ENCODE peak calls at places on chromosome 7, in eight cellular contexts. H, D, S, Q, K, Y, I and F are unnamed samples.

GRCh38 chr7:46930336-46930735 is 651.6 kb downstream of the TNS3 start:
- DNase-seq in H (no peak), D (peak), S (peak), Q (peak), K (peak), Y (no peak), I (no peak), F (no peak)

GRCh38 chr7:78203042-78203720 is 404.6 kb downstream of the PHTF2 start:
- DNase-seq in H (no peak), D (no peak), S (no peak), Q (no peak), K (no peak), Y (no peak), I (no peak), F (no peak)

GRCh38 chr7:3301831-3302618 is 973 bp downstream of the SDK1 start:
- DNase-seq in H (no peak), D (no peak), S (no peak), Q (peak), K (no peak), Y (no peak), I (no peak), F (peak)

GRCh38 chr7:157507987-157508386 is 171.2 kb downstream of the DNAJB6 start:
- DNase-seq in H (no peak), D (no peak), S (no peak), Q (no peak), K (no peak), Y (no peak), I (peak), F (no peak)

GRCh38 chr7:18724311-18724710 is 228.8 kb downstream of the HDAC9 start:
- DNase-seq in H (no peak), D (no peak), S (no peak), Q (no peak), K (no peak), Y (no peak), I (no peak), F (no peak)

GRCh38 chr7:128264477-128264876 is 23.4 kb downstream of the LEP start:
- DNase-seq in H (no peak), D (no peak), S (no peak), Q (no peak), K (no peak), Y (no peak), I (no peak), F (no peak)

GRCh38 chr7:74396993-74397392 is 56.7 kb upstream of the GTF2IRD1 start:
- DNase-seq in H (no peak), D (no peak), S (no peak), Q (no peak), K (no peak), Y (no peak), I (no peak), F (no peak)

GRCh38 chr7:129332354-129333056 is 101.7 kb upstream of the STRIP2 start:
- DNase-seq in H (no peak), D (peak), S (peak), Q (no peak), K (peak), Y (no peak), I (no peak), F (no peak)

GRCh38 chr7:151231964-151232271 is 365 bp upstream of the CHPF2 start:
- DNase-seq in H (no peak), D (no peak), S (no peak), Q (no peak), K (no peak), Y (no peak), I (no peak), F (peak)

GRCh38 chr7:42372498-42372897 is 135.5 kb upstream of the GLI3 start:
- DNase-seq in H (no peak), D (no peak), S (no peak), Q (no peak), K (no peak), Y (no peak), I (no peak), F (no peak)

GRCh38 chr7:138665249-138665648 is 35.9 kb downstream of the SVOPL start:
- DNase-seq in H (no peak), D (no peak), S (no peak), Q (no peak), K (no peak), Y (no peak), I (no peak), F (no peak)

GRCh38 chr7:124031919-124032318 is 948 bp downstream of the TMEM229A start:
- DNase-seq in H (peak), D (no peak), S (no peak), Q (no peak), K (no peak), Y (no peak), I (no peak), F (peak)

GRCh38 chr7:105990726-105991465 is 27.8 kb downstream of the CDHR3 start:
- DNase-seq in H (no peak), D (no peak), S (no peak), Q (no peak), K (no peak), Y (no peak), I (peak), F (no peak)

GRCh38 chr7:85103352-85103751 is 83.5 kb downstream of the SEMA3D start:
- DNase-seq in H (no peak), D (no peak), S (no peak), Q (peak), K (peak), Y (no peak), I (no peak), F (no peak)

GRCh38 chr7:102129636-102130370 is 156.9 kb upstream of the SH2B2 start:
- DNase-seq in H (no peak), D (no peak), S (no peak), Q (no peak), K (no peak), Y (no peak), I (no peak), F (no peak)